ENCODE peak calls at places on chromosomes 1 and 21, in nine cellular contexts. Q, W, F, H, U, I, B, X and Y are unnamed samples.

GRCh38 chr21:43716376-43717165 is 2.4 kb upstream of the PDXK start:
- DNase-seq in Q (no peak), W (no peak), F (no peak), H (no peak), U (no peak), I (peak), B (no peak), X (no peak), Y (no peak)

GRCh38 chr1:190477687-190478192 is at the start of gene BRINP3:
- DNase-seq in Q (no peak), W (no peak), F (no peak), H (no peak), U (no peak), I (peak), B (no peak), X (peak), Y (no peak)

GRCh38 chr1:229788004-229788403 is 162.0 kb downstream of the URB2 start:
- DNase-seq in Q (no peak), W (no peak), F (no peak), H (no peak), U (no peak), I (no peak), B (no peak), X (no peak), Y (no peak)

GRCh38 chr1:149849246-149849946 is 50.0 kb upstream of the BOLA1 start:
- DNase-seq in Q (peak), W (peak), F (peak), H (no peak), U (no peak), I (no peak), B (no peak), X (peak), Y (no peak)

GRCh38 chr1:1098656-1099425 is 17.0 kb downstream of the C1orf159 start:
- DNase-seq in Q (no peak), W (no peak), F (no peak), H (peak), U (no peak), I (no peak), B (peak), X (no peak), Y (no peak)

GRCh38 chr1:30948278-30948677 is 39.7 kb upstream of the SDC3 start:
- DNase-seq in Q (no peak), W (no peak), F (no peak), H (no peak), U (no peak), I (no peak), B (no peak), X (no peak), Y (no peak)

GRCh38 chr1:81305997-81306452 is 494.7 kb upstream of the ADGRL2 start:
- DNase-seq in Q (peak), W (peak), F (peak), H (no peak), U (peak), I (peak), B (no peak), X (peak), Y (peak)

GRCh38 chr1:156911587-156912298 is 8.7 kb upstream of the LRRC71 start:
- DNase-seq in Q (no peak), W (no peak), F (no peak), H (no peak), U (no peak), I (no peak), B (no peak), X (no peak), Y (no peak)

GRCh38 chr1:61097326-61097725 is 15.0 kb downstream of the NFIA start:
- DNase-seq in Q (no peak), W (no peak), F (no peak), H (no peak), U (peak), I (peak), B (no peak), X (peak), Y (peak)

GRCh38 chr1:181062800-181063428 is 25.6 kb upstream of the IER5 start:
- DNase-seq in Q (peak), W (no peak), F (no peak), H (no peak), U (peak), I (no peak), B (no peak), X (peak), Y (no peak)

GRCh38 chr1:181064030-181064594 is 24.4 kb upstream of the IER5 start:
- DNase-seq in Q (no peak), W (no peak), F (peak), H (no peak), U (no peak), I (no peak), B (no peak), X (no peak), Y (no peak)

GRCh38 chr1:181064702-181065101 is 23.8 kb upstream of the IER5 start:
- DNase-seq in Q (no peak), W (no peak), F (no peak), H (no peak), U (no peak), I (no peak), B (no peak), X (no peak), Y (no peak)

GRCh38 chr1:181061487-181061886 is 27.0 kb upstream of the IER5 start:
- DNase-seq in Q (no peak), W (no peak), F (no peak), H (no peak), U (no peak), I (no peak), B (no peak), X (no peak), Y (no peak)

GRCh38 chr1:181061891-181062777 is 26.4 kb upstream of the IER5 start:
- DNase-seq in Q (peak), W (no peak), F (no peak), H (no peak), U (no peak), I (no peak), B (peak), X (no peak), Y (no peak)
- H3K4me3 ChIP-seq in Q (no peak), W (no peak), F (no peak), H (no peak), U (no peak), I (no peak), B (no peak), X (no peak), Y (no peak)

DNA sequence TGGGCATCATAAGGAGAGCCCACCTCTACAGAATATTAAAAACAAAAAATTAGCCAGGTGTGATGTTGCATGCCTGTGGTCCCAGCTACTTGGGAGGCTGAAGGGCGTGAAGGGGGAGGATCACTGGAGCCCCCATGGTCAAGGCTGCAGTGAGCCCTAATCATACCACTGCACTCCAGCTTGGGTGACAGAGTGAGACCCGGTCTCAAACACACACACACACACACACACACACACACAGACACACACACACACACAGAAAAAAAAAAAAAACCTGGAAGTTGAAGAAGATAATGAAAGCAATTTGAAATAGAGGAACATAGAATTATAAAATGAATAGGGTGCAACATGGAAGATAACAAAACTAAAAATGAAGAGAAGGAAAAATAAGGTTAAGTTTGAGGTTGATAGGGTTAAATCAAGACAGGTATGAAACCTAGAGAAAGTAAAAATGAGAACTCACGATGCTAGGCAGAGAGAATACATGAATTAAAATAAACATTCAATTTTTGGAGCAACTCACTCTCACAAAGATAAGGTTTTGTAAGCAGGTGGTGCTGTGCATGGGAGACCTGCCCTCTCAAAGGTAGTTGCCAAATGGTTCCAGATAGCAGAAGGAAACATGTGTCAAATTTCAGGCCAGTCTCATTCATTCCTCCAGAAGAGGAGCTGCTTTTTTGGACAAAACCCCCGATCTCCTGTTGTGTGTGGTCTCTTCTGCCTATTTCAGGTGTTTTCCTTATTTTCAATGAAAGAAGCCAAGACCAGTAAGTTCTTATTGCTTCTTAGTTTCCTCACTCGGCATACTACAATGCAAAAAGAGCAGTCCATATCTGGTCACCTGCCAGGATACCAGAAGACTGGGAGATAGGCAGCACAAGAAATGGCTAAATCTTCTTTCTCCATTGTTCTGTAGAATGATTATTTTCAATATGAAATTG is 3.3 kb downstream of the CR1L start:
- DNase-seq in Q (no peak), W (no peak), F (no peak), H (no peak), U (no peak), I (no peak), B (no peak), X (no peak), Y (no peak)
- H3K27ac ChIP-seq in Q (no peak), W (no peak), F (no peak), H (no peak), U (no peak), I (no peak), B (no peak), X (no peak), Y (no peak)

GRCh38 chr1:90850925-90851710 is 134.0 kb upstream of the BARHL2 start:
- DNase-seq in Q (peak), W (peak), F (peak), H (peak), U (peak), I (peak), B (peak), X (peak), Y (peak)

GRCh38 chr1:90850181-90850924 is 133.3 kb upstream of the BARHL2 start:
- DNase-seq in Q (peak), W (peak), F (peak), H (peak), U (peak), I (peak), B (peak), X (peak), Y (no peak)

GRCh38 chr1:90854559-90854958 is 137.5 kb upstream of the BARHL2 start:
- DNase-seq in Q (no peak), W (no peak), F (no peak), H (no peak), U (no peak), I (no peak), B (no peak), X (no peak), Y (no peak)

GRCh38 chr1:90856608-90857007 is 139.5 kb upstream of the BARHL2 start:
- DNase-seq in Q (no peak), W (no peak), F (no peak), H (no peak), U (no peak), I (no peak), B (no peak), X (no peak), Y (no peak)

GRCh38 chr1:90851711-90852050 is 134.6 kb upstream of the BARHL2 start:
- DNase-seq in Q (no peak), W (no peak), F (no peak), H (no peak), U (no peak), I (no peak), B (no peak), X (no peak), Y (no peak)
- TF ChIP-seq CTCF in Q (no peak), W (no peak), F (no peak), H (peak), U (no peak), I (no peak), B (no peak), X (no peak), Y (no peak)

GRCh38 chr1:44542415-44543063 is 131.7 kb downstream of the TMEM53 start:
- DNase-seq in Q (no peak), W (no peak), F (no peak), H (no peak), U (no peak), I (no peak), B (no peak), X (no peak), Y (no peak)
- H3K4me3 ChIP-seq in Q (no peak), W (peak), F (peak), H (no peak), U (no peak), I (no peak), B (no peak), X (no peak), Y (no peak)

GRCh38 chr1:164780863-164781262 is 221.9 kb downstream of the PBX1 start:
- DNase-seq in Q (no peak), W (no peak), F (no peak), H (no peak), U (peak), I (peak), B (peak), X (peak), Y (peak)
- H3K27ac ChIP-seq in Q (no peak), W (peak), F (no peak), H (peak), U (peak), I (peak), B (peak), X (no peak), Y (peak)

GRCh38 chr1:25837253-25837875 is 17.6 kb downstream of the MTFR1L start:
- DNase-seq in Q (no peak), W (no peak), F (peak), H (no peak), U (no peak), I (no peak), B (no peak), X (no peak), Y (no peak)
- TF ChIP-seq CTCF in Q (no peak), W (peak), F (peak), H (no peak), U (peak), I (peak), B (no peak), X (peak), Y (peak)

GRCh38 chr21:38660333-38661295 is 145.1 kb upstream of the ETS2 start:
- DNase-seq in Q (no peak), W (peak), F (peak), H (no peak), U (peak), I (peak), B (peak), X (peak), Y (no peak)
- H3K4me3 ChIP-seq in Q (peak), W (peak), F (peak), H (no peak), U (peak), I (peak), B (peak), X (peak), Y (peak)

DNA sequence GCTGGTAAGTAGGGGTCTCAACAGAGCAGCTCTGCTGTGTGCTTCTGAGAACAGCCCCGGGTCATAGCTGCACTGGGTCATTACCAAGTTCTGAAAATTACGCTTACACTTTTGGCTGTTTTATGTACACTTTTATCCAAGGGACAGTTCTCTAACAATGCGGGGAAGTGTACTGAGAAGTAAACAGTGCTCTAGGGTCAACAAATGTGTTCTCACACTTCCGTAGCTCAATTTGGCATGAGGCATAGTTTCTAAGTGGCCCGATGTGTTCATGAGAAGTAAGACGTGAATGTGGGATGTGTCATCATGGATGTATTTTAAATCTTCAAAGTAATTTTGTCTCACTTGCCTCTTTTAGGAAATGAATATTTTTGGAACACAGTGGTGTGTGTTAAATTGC is 10.9 kb upstream of the VAMP3 start:
- DNase-seq in Q (no peak), W (no peak), F (no peak), H (no peak), U (no peak), I (peak), B (no peak), X (no peak), Y (no peak)
- H3K27ac ChIP-seq in Q (peak), W (no peak), F (no peak), H (no peak), U (no peak), I (no peak), B (no peak), X (no peak), Y (no peak)